ENCODE peak calls at places on chromosomes 4 and X, in five cellular contexts. R, L, E, M and I are unnamed samples.

GRCh38 chr4:1318046-1318375 is 28.3 kb downstream of the MAEA start:
- DNase-seq in R (no peak), L (no peak), E (no peak), M (no peak), I (no peak)

GRCh38 chr4:182245541-182246245 is 2.5 kb downstream of the TENM3 start:
- DNase-seq in R (no peak), L (peak), E (no peak), M (no peak), I (no peak)

GRCh38 chrX:18886005-18886343 is 97.9 kb downstream of the PHKA2 start:
- DNase-seq in R (no peak), L (no peak), E (no peak), M (peak), I (no peak)

GRCh38 chrX:104318330-104319009 is 63.7 kb upstream of the ESX1 start:
- DNase-seq in R (no peak), L (peak), E (peak), M (no peak), I (peak)

GRCh38 chrX:1391370-1391706 is 575 bp downstream of the SLC25A6 start:
- DNase-seq in R (peak), L (no peak), E (no peak), M (no peak), I (no peak)

GRCh38 chr4:7491915-7492314 is 57.2 kb upstream of the PSAPL1 start:
- DNase-seq in R (no peak), L (no peak), E (no peak), M (no peak), I (no peak)

GRCh38 chr4:124931050-124931449 is 218.5 kb upstream of the ANKRD50 start:
- DNase-seq in R (no peak), L (peak), E (peak), M (no peak), I (no peak)

GRCh38 chr4:77193511-77194236 is 36.7 kb downstream of the CCNG2 start:
- DNase-seq in R (peak), L (no peak), E (no peak), M (peak), I (no peak)

GRCh38 chrX:34903316-34903715 is 39.3 kb upstream of the FAM47B start:
- DNase-seq in R (no peak), L (peak), E (peak), M (no peak), I (no peak)